ENCODE peak calls at places on chromosomes 2 and 18, in eight cellular contexts. P is tibial nerve; K is brain microvascular endothelial cell; D is astrocyte of the spinal cord; U is colonic mucosa; Q is epithelial cell of proximal tubule; C is lower lobe of right lung; Z is CD8-positive, alpha-beta T cell. Y is an unnamed sample.

GRCh38 chr2:126787278-126787677 is 111.4 kb upstream of the TEX51 start:
- DNase-seq in P (no peak), C (no peak), U (no peak), Q (no peak), Z (no peak), D (no peak), K (no peak), Y (no peak)

GRCh38 chr2:52145005-52145404 is 1113.1 kb upstream of the NRXN1 start:
- DNase-seq in K (no peak), P (no peak), Z (no peak), U (no peak), D (peak), C (no peak), Q (no peak), Y (no peak)

GRCh38 chr2:12606472-12607000 is 110.2 kb upstream of the TRIB2 start:
- DNase-seq in C (no peak), Q (no peak), P (no peak), U (no peak), K (peak), Z (no peak), D (peak), Y (peak)

GRCh38 chr2:127580167-127581049 is 44.9 kb downstream of the MYO7B start:
- DNase-seq in C (no peak), U (no peak), Q (no peak), Z (no peak), K (no peak), P (no peak), D (no peak), Y (no peak)

GRCh38 chr18:21257383-21257782 is 15.4 kb downstream of the GREB1L start:
- DNase-seq in Q (no peak), P (no peak), C (no peak), K (no peak), Z (no peak), U (no peak), D (peak), Y (peak)

GRCh38 chr2:218879881-218880748 is 537 bp upstream of the WNT10A start:
- DNase-seq in U (peak), P (no peak), C (peak), K (no peak), Q (no peak), Z (peak), D (no peak), Y (no peak)

GRCh38 chr2:216549926-216550690 is 51.5 kb downstream of the RPL37A start:
- DNase-seq in C (no peak), P (no peak), D (no peak), Q (no peak), Z (no peak), U (peak), K (no peak), Y (no peak)

GRCh38 chr2:200130762-200131166 is 175.4 kb downstream of the MAIP1 start:
- DNase-seq in C (no peak), D (peak), Q (no peak), U (no peak), K (peak), P (no peak), Z (no peak), Y (peak)

GRCh38 chr2:233417282-233417681 is 63.0 kb downstream of the DGKD start:
- DNase-seq in Q (no peak), D (no peak), P (no peak), Z (no peak), U (no peak), K (no peak), C (no peak), Y (no peak)

GRCh38 chr2:63697160-63697559 is 108.4 kb downstream of the MDH1 start:
- DNase-seq in Z (no peak), D (no peak), K (no peak), Q (no peak), C (no peak), U (no peak), P (no peak), Y (no peak)

GRCh38 chr2:241509408-241509784 is 1.0 kb upstream of the STK25 start:
- DNase-seq in C (no peak), D (no peak), K (no peak), Z (no peak), U (no peak), P (no peak), Q (no peak), Y (no peak)

GRCh38 chr2:241506793-241507429 is 1.5 kb downstream of the STK25 start:
- DNase-seq in U (no peak), D (no peak), Z (no peak), K (no peak), Q (no peak), P (no peak), C (no peak), Y (no peak)

GRCh38 chr2:241508510-241509407 is at the start of gene STK25:
- DNase-seq in C (peak), U (peak), P (peak), K (peak), Z (peak), D (peak), Q (peak), Y (peak)

GRCh38 chr2:241507430-241508239 is 749 bp downstream of the STK25 start:
- DNase-seq in D (peak), Z (no peak), C (peak), Q (no peak), P (no peak), U (no peak), K (no peak), Y (peak)

GRCh38 chr2:241508240-241508509 is 209 bp downstream of the STK25 start:
- DNase-seq in U (no peak), Z (no peak), Q (no peak), C (no peak), P (no peak), D (no peak), K (no peak), Y (no peak)
- TF ChIP-seq CTCF in U (no peak), Z (no peak), Q (no peak), C (no peak), P (no peak), D (no peak), K (no peak), Y (no peak)

DNA sequence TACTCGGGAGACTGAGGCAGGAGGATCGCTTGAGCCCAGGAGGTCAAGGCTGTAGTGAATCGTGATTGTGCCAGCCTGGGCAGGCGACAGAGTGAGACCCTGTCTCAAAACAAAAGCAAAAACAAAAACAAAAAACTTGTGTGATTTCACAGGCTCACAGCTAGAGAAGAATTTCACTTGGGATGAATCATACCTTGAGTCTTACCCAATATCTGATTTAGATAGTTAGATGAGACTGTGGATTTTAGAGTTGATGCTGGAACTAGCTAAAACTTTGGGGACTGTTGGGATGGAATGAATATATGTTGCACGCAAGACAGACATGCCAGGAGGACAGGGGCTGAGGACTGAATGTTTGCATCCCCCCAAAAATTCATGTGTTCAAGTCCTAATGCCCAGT is 4.4 kb downstream of the ANKRD29 start:
- DNase-seq in P (no peak), K (no peak), Z (no peak), U (no peak), D (no peak), Q (no peak), C (no peak), Y (peak)
- H3K4me3 ChIP-seq in P (no peak), K (no peak), Z (no peak), U (no peak), D (no peak), Q (no peak), C (no peak), Y (no peak)

GRCh38 chr2:212535963-212536362 is 2.6 kb downstream of the ERBB4 start:
- DNase-seq in Q (no peak), D (no peak), U (no peak), P (no peak), Z (no peak), C (no peak), K (no peak), Y (no peak)

GRCh38 chr2:212539145-212539880 is 711 bp upstream of the ERBB4 start:
- DNase-seq in K (no peak), P (peak), Z (no peak), U (peak), D (no peak), C (peak), Q (no peak), Y (peak)

GRCh38 chr2:212538156-212539144 is at the start of gene ERBB4:
- DNase-seq in K (no peak), D (no peak), P (no peak), Q (no peak), Z (no peak), C (peak), U (no peak), Y (peak)

GRCh38 chr2:212537311-212538155 is 1.1 kb downstream of the ERBB4 start:
- DNase-seq in D (no peak), Q (no peak), C (peak), K (no peak), P (no peak), Z (no peak), U (peak), Y (peak)

GRCh38 chr2:212536385-212537310 is 2.0 kb downstream of the ERBB4 start:
- DNase-seq in U (peak), C (no peak), Q (no peak), D (no peak), Z (no peak), P (no peak), K (no peak), Y (no peak)
- TF ChIP-seq CTCF in U (no peak), C (no peak), Q (no peak), D (no peak), Z (no peak), P (no peak), K (peak), Y (no peak)

GRCh38 chr18:26545737-26546136 is 2.6 kb downstream of the KCTD1 start:
- DNase-seq in P (no peak), C (no peak), Z (no peak), U (no peak), K (no peak), D (no peak), Q (no peak), Y (no peak)
- H3K4me3 ChIP-seq in P (peak), C (no peak), Z (no peak), U (no peak), K (peak), D (peak), Q (peak), Y (peak)

DNA sequence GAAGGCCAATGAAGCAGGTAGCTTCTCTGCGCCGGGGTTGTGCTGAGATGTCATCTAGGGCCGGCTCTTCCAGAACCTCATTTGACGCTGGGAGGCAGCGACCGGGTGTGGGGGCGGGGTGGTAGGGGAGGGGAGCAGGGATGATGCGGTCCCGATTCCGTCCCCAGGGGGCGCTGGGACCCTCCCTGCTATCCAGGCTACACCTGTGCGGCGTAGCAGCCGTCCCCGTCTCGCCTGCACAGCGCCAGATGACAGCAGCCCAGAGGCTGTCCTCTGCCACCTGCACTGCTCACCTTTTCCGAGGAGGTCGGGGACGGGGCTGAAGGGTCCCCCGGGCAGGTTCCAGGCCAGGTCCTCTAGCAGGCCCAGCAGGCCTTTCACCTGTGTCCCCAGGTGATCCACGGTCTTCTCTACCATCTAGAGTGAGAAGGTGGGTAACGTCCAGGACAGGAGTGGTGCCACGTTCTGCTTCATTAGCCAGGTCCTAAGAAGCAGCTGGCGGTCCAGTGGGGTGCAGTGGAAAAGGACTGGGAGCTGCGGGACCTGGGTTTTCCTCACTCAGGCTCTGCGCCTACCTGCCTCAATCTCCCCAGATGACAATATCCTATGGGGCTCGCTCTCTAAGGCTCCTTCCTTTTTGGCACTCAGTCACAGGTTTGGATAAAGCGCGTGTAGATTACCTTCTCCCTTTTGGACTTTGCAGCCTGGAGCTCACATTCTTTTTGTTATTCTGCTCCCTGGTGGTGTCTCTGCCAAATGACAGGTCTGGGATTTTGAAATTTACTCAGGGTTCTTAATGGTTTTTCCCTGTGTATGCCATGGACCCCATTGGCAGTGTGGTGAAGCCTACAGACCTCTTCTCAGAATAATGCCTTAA is 56.0 kb upstream of the RAB6C start:
- DNase-seq in K (peak), D (peak), U (no peak), Z (no peak), P (peak), Q (no peak), C (no peak), Y (peak)
- TF ChIP-seq CTCF in K (peak), D (peak), U (peak), Z (no peak), P (peak), Q (peak), C (peak), Y (peak)

GRCh38 chr2:55856936-55857335 is 66.6 kb downstream of the EFEMP1 start:
- DNase-seq in D (no peak), Z (no peak), P (no peak), K (no peak), Q (no peak), U (no peak), C (no peak), Y (no peak)
- H3K4me3 ChIP-seq in D (no peak), Z (no peak), P (no peak), K (no peak), Q (no peak), U (no peak), C (no peak), Y (no peak)

DNA sequence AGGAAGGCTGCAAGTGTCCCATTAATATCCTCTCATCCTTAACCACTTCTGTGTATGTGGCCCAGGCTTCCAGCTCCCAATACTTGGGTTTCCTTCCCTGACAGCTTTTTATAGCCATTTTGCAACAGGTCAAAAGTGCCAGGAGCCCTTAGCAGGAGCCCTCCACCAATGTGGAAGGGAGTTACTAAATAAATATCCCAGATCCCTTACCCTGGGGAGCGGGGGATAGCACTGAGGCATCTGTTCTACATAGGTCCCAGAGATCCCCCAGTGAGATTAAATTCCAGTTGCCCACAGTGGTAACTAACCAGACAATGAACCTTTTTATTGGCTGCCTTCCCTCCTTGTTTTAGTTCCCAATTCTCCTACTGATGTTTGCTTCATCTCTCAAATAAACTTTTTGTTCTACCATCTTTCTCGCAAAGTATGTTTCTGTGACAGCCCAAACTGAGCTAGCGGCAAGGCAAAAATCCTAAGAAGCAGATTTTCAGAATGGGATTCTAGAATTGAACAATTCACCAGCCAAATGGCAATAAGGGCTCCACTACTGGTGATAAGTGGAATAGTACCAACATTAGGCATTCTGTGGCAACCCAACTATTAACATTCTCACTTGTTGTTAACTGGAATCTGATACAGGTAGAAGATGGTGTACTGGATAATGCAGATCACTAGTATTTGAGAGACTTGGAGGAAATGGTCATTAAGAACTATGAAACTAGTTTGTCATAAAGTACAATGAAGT is 83.9 kb upstream of the MAPRE2 start:
- DNase-seq in C (no peak), D (peak), P (no peak), Z (no peak), U (no peak), K (peak), Q (no peak), Y (no peak)
- TF ChIP-seq CTCF in C (no peak), D (no peak), P (no peak), Z (no peak), U (no peak), K (no peak), Q (peak), Y (no peak)

GRCh38 chr18:75071484-75071785 is 137.5 kb downstream of the PTGR3 start:
- DNase-seq in Q (no peak), P (no peak), Z (no peak), K (no peak), D (no peak), C (no peak), U (no peak), Y (no peak)
- H3K4me3 ChIP-seq in Q (no peak), P (no peak), Z (peak), K (peak), D (no peak), C (peak), U (no peak), Y (peak)

Y was measured in cardiac fibroblast.